ENCODE peak calls at places on chromosome 10, in four cellular contexts. A, V, X and K are unnamed samples. For H3K9me3, the result is how much of the 10 kb centered on the place peaks cover.

GRCh38 chr10:27950165-27950564 is 48.7 kb downstream of the ODAD2 start:
- DNase-seq in A (no peak), V (no peak), X (no peak), K (no peak)

GRCh38 chr10:72315054-72315453 is 39.7 kb downstream of the DNAJB12 start:
- DNase-seq in V (no peak), X (no peak), A (no peak), K (no peak)

GRCh38 chr10:89283988-89284475 is 17.8 kb upstream of the IFIT2 start:
- DNase-seq in A (no peak), V (no peak), X (peak), K (peak)

GRCh38 chr10:5944389-5945202 is 32.7 kb downstream of the IL15RA start:
- DNase-seq in X (peak), V (peak), A (no peak), K (peak)

GRCh38 chr10:110471566-110472139 is 26.1 kb upstream of the DUSP5 start:
- DNase-seq in X (no peak), V (no peak), A (no peak), K (no peak)

GRCh38 chr10:124545756-124546369 is 84.2 kb downstream of the LHPP start:
- DNase-seq in V (no peak), X (no peak), A (no peak), K (no peak)

GRCh38 chr10:132105302-132105995 is 39.7 kb downstream of the JAKMIP3 start:
- DNase-seq in A (no peak), V (peak), X (peak), K (no peak)

GRCh38 chr10:101995451-101996063 is 60.4 kb downstream of the ARMH3 start:
- DNase-seq in A (no peak), X (no peak), V (no peak), K (no peak)

GRCh38 chr10:31581741-31582323 is 262.8 kb downstream of the ZEB1 start:
- DNase-seq in V (no peak), A (no peak), X (no peak), K (no peak)

GRCh38 chr10:114869500-114869899 is 47.9 kb downstream of the FHIP2A start:
- DNase-seq in V (no peak), X (no peak), A (no peak), K (peak)

GRCh38 chr10:24851595-24851994 is 100.8 kb downstream of the PRTFDC1 start:
- DNase-seq in V (no peak), X (no peak), A (no peak), K (no peak)

GRCh38 chr10:77351386-77351785 is 286.2 kb downstream of the KCNMA1 start:
- DNase-seq in X (peak), A (no peak), V (no peak), K (peak)

GRCh38 chr10:25105753-25106260 is 69.0 kb upstream of the GPR158 start:
- DNase-seq in A (no peak), V (no peak), X (no peak), K (no peak)

GRCh38 chr10:101708073-101708472 is 13.1 kb upstream of the FBXW4 start:
- DNase-seq in V (no peak), X (no peak), A (no peak), K (no peak)

GRCh38 chr10:110279062-110279986 is 25.4 kb downstream of the SMNDC1 start:
- DNase-seq in V (peak), X (peak), A (no peak), K (peak)

GRCh38 chr10:7316839-7317238 is 94.0 kb downstream of the SFMBT2 start:
- DNase-seq in X (no peak), V (no peak), A (no peak), K (no peak)

GRCh38 chr10:89427629-89428028 is 13.3 kb downstream of the IFIT5 start:
- DNase-seq in V (no peak), A (no peak), X (no peak), K (no peak)

GRCh38 chr10:11754180-11754579 is 12.0 kb downstream of the ECHDC3 start:
- DNase-seq in V (no peak), X (no peak), A (no peak), K (no peak)

GRCh38 chr10:46198516-46198915 is 88.3 kb upstream of the ANTXRL start:
- DNase-seq in A (no peak), X (no peak), V (no peak), K (no peak)

GRCh38 chr10:131824371-131825149 is 76.2 kb upstream of the PPP2R2D start:
- DNase-seq in A (no peak), X (peak), V (peak), K (no peak)

GRCh38 chr10:118911361-118911760 is 118.2 kb upstream of the NANOS1 start:
- DNase-seq in X (no peak), V (no peak), A (no peak), K (no peak)

GRCh38 chr10:69809318-69809717 is 7.6 kb downstream of the COL13A1 start:
- DNase-seq in X (no peak), V (no peak), A (no peak), K (no peak)

GRCh38 chr10:14421941-14422340 is 91.2 kb upstream of the FRMD4A start:
- DNase-seq in X (no peak), V (no peak), A (no peak), K (no peak)

GRCh38 chr10:130579913-130580312 is 443.7 kb downstream of the GLRX3 start:
- DNase-seq in A (no peak), V (no peak), X (no peak), K (no peak)

GRCh38 chr10:47268696-47269095 is 31.3 kb upstream of the GDF10 start:
- DNase-seq in V (no peak), X (peak), A (no peak), K (no peak)

GRCh38 chr10:88922041-88922440 is 30.5 kb downstream of the ACTA2 start:
- DNase-seq in V (no peak), A (no peak), X (no peak), K (no peak)

GRCh38 chr10:97399843-97400545 is 1.1 kb downstream of the RRP12 start:
- DNase-seq in X (peak), A (no peak), V (no peak), K (peak)

GRCh38 chr10:66836057-66836456 is 89.8 kb upstream of the LRRTM3 start:
- DNase-seq in X (no peak), A (no peak), V (no peak), K (no peak)

GRCh38 chr10:62744136-62744535 is 60.4 kb upstream of the ADO start:
- DNase-seq in A (no peak), V (no peak), X (no peak), K (no peak)

GRCh38 chr10:79322616-79323566 is 24.4 kb upstream of the PPIF start:
- DNase-seq in V (no peak), X (peak), A (no peak), K (peak)

GRCh38 chr10:102027261-102027660 is 28.7 kb downstream of the ARMH3 start:
- DNase-seq in A (no peak), V (no peak), X (no peak), K (no peak)

GRCh38 chr10:7532723-7533498 is 122.1 kb upstream of the SFMBT2 start:
- DNase-seq in A (no peak), V (no peak), X (no peak), K (no peak)

GRCh38 chr10:10872035-10872673 is 145.5 kb upstream of the CELF2 start:
- DNase-seq in V (no peak), X (no peak), A (no peak), K (peak)

GRCh38 chr10:45640941-45641340 is 31.6 kb downstream of the ZFAND4 start:
- DNase-seq in A (no peak), X (no peak), V (no peak), K (no peak)

GRCh38 chr10:10870523-10871241 is 147.0 kb upstream of the CELF2 start:
- DNase-seq in A (no peak), X (no peak), V (no peak), K (peak)

GRCh38 chr10:120514035-120514620 is 57.1 kb downstream of the PLPP4 start:
- DNase-seq in V (no peak), A (no peak), X (no peak), K (peak)

GRCh38 chr10:126903646-126904360 is 1.4 kb upstream of the DOCK1 start:
- DNase-seq in V (no peak), A (no peak), X (no peak), K (no peak)

GRCh38 chr10:119541459-119542356 is 811 bp downstream of the RGS10 start:
- DNase-seq in X (no peak), V (no peak), A (no peak), K (no peak)

DNA sequence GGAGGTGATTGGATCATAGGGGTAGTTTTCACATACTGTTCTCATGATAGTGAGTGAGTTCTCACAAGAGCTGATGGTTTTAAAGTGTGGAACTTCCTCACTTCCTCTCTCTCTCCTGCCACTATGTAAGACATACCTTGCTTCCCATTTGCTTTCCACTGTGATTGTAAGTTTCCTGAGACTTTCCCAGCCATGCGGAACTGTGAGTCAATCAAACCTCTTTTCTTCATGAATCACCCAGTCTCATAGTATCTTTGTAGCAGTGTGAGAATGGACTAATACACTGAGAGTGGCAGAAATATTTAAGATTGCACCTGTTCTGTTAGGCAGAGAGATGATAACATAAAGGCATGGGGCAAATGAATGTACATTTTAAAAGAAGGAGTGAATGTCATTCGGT is 507.8 kb downstream of the SORCS3 start:
- DNase-seq in X (no peak), A (no peak), V (no peak), K (no peak)
- H3K9me3 ChIP-seq in X (under half), A (under half), V (under half), K (under half)

GRCh38 chr10:3537518-3537917 is 247.5 kb downstream of the KLF6 start:
- DNase-seq in A (no peak), X (no peak), V (no peak), K (no peak)

GRCh38 chr10:3542185-3542611 is 242.8 kb downstream of the KLF6 start:
- DNase-seq in X (no peak), V (no peak), A (no peak), K (no peak)

GRCh38 chr10:3538291-3538849 is 246.6 kb downstream of the KLF6 start:
- DNase-seq in V (no peak), X (no peak), A (no peak), K (no peak)

GRCh38 chr10:3538850-3539531 is 246.0 kb downstream of the KLF6 start:
- DNase-seq in X (peak), A (no peak), V (no peak), K (peak)

DNA sequence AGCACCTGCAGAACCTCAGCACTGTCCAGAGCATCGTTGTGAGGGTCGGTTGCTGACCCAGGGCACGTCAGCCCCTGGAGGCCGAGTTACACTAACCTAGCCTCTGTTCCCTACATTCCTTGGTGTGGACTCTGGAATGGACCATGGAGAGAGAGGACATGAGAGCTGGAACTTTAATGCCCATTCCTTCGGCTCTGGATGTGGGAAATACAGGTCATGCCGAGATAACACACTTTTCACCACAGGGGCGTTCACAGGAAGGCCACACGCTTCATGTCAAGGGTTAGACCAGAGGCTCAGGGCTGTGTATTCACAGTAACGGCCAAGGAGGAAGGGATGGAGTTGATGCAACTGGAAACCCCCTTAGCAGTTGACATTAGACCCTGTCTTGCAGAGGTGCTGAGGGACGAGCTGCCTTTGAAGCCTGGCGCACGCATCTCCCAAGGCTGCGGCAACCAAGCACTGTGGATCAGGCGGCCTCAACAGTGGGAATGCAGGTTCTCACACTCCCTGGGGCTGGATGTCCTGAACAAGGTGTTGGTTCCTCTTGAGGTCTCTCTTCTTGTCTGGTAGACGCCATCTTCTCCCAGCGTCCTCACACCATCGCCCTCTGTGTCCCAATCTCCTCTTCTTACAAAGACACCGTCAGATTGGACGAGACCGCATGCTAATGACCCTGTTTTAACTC is 245.2 kb downstream of the KLF6 start:
- DNase-seq in A (no peak), V (no peak), X (no peak), K (no peak)
- H3K27ac ChIP-seq in A (no peak), V (no peak), X (peak), K (no peak)

GRCh38 chr10:93566435-93567276 is at the start of gene FFAR4:
- DNase-seq in X (no peak), A (no peak), V (no peak), K (no peak)

GRCh38 chr10:93567277-93568104 is 1.0 kb downstream of the FFAR4 start:
- DNase-seq in X (no peak), V (no peak), A (no peak), K (no peak)

GRCh38 chr10:93570383-93570782 is 3.9 kb downstream of the FFAR4 start:
- DNase-seq in A (no peak), V (no peak), X (no peak), K (no peak)

GRCh38 chr10:93565421-93565820 is 1.0 kb upstream of the FFAR4 start:
- DNase-seq in X (no peak), A (no peak), V (no peak), K (no peak)

GRCh38 chr10:93568105-93568390 is 1.6 kb downstream of the FFAR4 start:
- DNase-seq in A (no peak), V (no peak), X (no peak), K (no peak)
- H3K4me3 ChIP-seq in A (no peak), V (no peak), X (no peak), K (no peak)

DNA sequence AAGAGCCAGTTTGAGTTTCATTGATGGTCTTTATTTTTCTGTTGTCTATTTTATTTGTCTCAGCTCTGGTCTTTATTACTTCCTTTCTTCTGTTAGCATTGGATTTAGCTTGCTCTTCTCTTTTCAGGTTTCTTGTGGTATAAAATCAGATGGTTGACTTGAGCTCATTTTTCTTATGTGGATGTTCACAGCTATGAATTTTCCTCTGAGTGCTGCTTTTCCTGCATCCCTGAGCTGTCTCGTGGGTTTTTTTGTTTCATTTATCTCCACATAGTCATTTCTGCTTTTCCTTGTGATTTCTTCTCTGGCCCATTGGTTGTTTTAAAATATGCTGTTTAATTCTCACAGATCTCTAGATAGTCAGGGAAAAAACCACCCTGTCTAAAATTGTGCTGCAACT is 19.7 kb downstream of the ADGRA1 start:
- DNase-seq in X (no peak), A (no peak), V (no peak), K (no peak)
- H3K9me3 ChIP-seq in X (under half), A (under half), V (under half), K (under half)

DNA sequence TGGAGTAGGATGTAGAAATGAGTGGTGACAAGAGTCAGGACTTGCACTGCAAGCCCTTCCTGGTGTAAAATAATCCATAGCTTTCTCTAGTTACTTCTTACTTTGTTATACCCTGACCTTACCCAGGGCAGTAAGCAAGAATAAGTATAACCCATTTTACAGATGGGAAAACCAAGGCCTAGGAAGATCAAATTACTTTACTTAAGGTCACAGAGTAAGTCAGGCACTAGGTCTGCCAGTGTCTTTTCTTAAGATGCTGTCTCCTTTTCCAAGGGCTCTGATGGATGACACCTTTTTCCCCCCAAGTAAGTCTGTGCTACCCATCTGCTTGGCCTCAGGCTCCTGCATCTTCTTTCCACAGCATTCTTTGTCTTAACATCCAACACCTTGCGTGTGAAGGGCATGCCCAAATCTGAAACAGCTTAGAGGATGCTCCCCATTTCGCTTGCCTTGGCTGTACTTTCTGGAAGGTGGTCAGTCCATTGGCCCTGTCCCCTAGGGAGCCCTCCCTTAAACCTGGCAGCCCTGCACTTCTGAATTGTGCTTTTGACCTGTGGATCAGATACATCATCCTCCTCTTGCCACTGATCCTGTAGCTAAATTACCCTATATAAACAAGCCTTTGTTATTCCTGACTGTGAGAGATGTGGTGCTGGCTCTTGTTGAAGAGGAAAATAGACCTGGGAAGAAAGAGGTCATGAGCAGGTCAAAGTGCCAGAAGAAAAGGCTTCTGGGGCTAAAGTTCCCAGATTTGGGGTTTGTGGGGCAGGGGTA is 168.6 kb downstream of the LRMDA start:
- DNase-seq in V (no peak), A (no peak), X (no peak), K (no peak)
- H3K27ac ChIP-seq in V (no peak), A (no peak), X (no peak), K (no peak)